ENCODE peak calls at places on chromosomes 7 and 10, in eight cellular contexts. K is spleen; P is tibial artery; J is HepG2; A is fibroblast of mammary gland; D is CD8-positive, alpha-beta T cell; G is lower leg skin; Z is transverse colon. E is an unnamed sample.

GRCh38 chr7:5697754-5698487 is 83.5 kb downstream of the RNF216 start:
- DNase-seq in A (no peak), G (no peak), J (no peak), K (no peak), Z (no peak), D (no peak), P (no peak), E (no peak)

GRCh38 chr10:104612577-104613205 is 28.4 kb upstream of the SORCS3 start:
- DNase-seq in K (no peak), G (no peak), P (no peak), Z (no peak), J (no peak), A (peak; percentile 5), D (no peak), E (no peak)

GRCh38 chr7:44213872-44214595 is 13.3 kb downstream of the YKT6 start:
- DNase-seq in K (no peak), P (no peak), D (no peak), J (peak; percentile 56), A (peak; percentile 52), G (no peak), Z (no peak), E (no peak)

GRCh38 chr7:134882481-134882880 is 103.0 kb downstream of the CALD1 start:
- DNase-seq in G (no peak), P (no peak), K (no peak), A (no peak), D (no peak), Z (no peak), J (no peak), E (no peak)

GRCh38 chr7:67019562-67020390 is 23.1 kb downstream of the TYW1 start:
- DNase-seq in Z (no peak), K (no peak), D (no peak), P (no peak), G (no peak), J (no peak), A (peak; percentile 40), E (no peak)

GRCh38 chr7:70071786-70072185 is 473.5 kb downstream of the AUTS2 start:
- DNase-seq in J (no peak), D (no peak), P (no peak), G (no peak), K (no peak), A (no peak), Z (no peak), E (no peak)

GRCh38 chr10:58050575-58050974 is 217.1 kb downstream of the IPMK start:
- DNase-seq in D (no peak), Z (no peak), K (no peak), J (no peak), A (no peak), G (no peak), P (no peak), E (no peak)

GRCh38 chr7:34060548-34060947 is 155.2 kb downstream of the BMPER start:
- DNase-seq in K (no peak), Z (no peak), A (peak; percentile 79), P (no peak), J (no peak), G (no peak), D (no peak), E (no peak)

GRCh38 chr10:132722980-132723970 is 62.7 kb downstream of the NKX6-2 start:
- DNase-seq in G (no peak), P (no peak), D (no peak), J (no peak), A (no peak), K (no peak), Z (no peak), E (no peak)

GRCh38 chr10:132149917-132150316 is 36.8 kb upstream of the DPYSL4 start:
- DNase-seq in A (no peak), J (no peak), Z (no peak), K (no peak), G (no peak), D (no peak), P (no peak), E (no peak)

GRCh38 chr7:8380130-8380529 is 53.3 kb upstream of the NXPH1 start:
- DNase-seq in K (no peak), D (no peak), J (no peak), A (no peak), G (no peak), P (no peak), Z (no peak), E (no peak)
- TF ChIP-seq CTCF in K (no peak), D (no peak), J (no peak), A (no peak), G (no peak), P (no peak), Z (no peak), E (no peak)

DNA sequence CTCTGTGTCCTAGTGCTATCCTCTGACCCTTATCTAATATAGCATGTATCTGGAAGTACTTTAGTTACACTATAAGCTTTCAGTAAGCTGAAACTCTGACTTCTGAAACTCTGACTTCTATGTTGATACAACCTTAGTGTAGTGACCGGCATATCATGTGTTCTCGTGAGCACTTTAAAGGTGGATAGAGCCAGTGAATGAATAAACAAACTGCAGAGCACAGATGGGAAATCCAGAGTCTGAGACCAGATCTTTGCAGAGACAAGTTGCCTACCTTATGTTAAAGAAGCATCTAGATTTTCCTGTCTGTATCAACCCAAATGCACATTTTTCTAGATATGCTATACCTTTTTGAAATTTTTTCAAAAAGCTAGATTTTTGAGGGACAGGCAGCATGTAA is 3.5 kb downstream of the ACTA2 start:
- DNase-seq in A (no peak), J (no peak), G (no peak), P (no peak), D (no peak), K (no peak), Z (no peak), E (no peak)
- H3K4me3 ChIP-seq in A (no peak overlapping the region), J (no peak overlapping the region), G (no peak overlapping the region), P (peak overlapping the region; percentile 68), D (no peak overlapping the region), K (peak overlapping the region; percentile 30), Z (peak overlapping the region; percentile 35), E (no peak overlapping the region)

GRCh38 chr10:86585726-86586048 is 64.1 kb upstream of the WAPL start:
- DNase-seq in A (no peak), D (no peak), J (no peak), G (no peak), Z (no peak), K (no peak), P (no peak), E (no peak)

GRCh38 chr10:86585037-86585725 is 63.6 kb upstream of the WAPL start:
- DNase-seq in A (peak; percentile 59), K (peak; percentile 91), Z (peak; percentile 76), J (peak; percentile 57), P (peak; percentile 42), G (peak; percentile 38), D (peak; percentile 64), E (no peak)

GRCh38 chr10:86586516-86586915 is 64.9 kb upstream of the WAPL start:
- DNase-seq in Z (no peak), P (no peak), G (no peak), D (no peak), K (no peak), J (no peak), A (no peak), E (no peak)

GRCh38 chr10:86580549-86580886 is 58.9 kb upstream of the WAPL start:
- DNase-seq in P (no peak), G (no peak), Z (no peak), D (no peak), A (no peak), K (no peak), J (no peak), E (no peak)

DNA sequence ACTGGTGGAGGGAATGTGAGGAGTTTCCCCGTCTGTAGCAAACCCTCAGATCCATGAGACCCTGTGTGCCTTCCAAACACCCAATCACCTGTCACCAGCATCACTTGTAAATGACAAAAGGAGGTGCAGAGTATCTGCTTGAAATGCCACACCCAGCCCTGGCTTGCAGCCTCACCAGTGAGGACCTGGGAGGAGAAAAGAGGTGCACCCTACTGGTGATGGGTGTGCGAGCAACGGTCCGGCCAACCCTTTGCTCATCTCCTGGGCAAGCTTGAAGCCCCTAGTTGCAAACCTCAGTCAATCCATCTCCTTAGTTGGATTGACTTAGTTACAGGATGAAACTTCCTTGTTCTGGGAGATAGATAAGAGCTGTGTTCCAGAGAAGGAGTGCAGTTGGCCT is 62.4 kb upstream of the WAPL start:
- DNase-seq in Z (no peak), D (no peak), G (no peak), J (peak; percentile 24), A (no peak), K (no peak), P (no peak), E (no peak)
- TF ChIP-seq CTCF in Z (no peak), D (no peak), G (no peak), J (peak; percentile 65), A (peak; percentile 1), K (no peak), P (no peak), E (peak; percentile 31)

GRCh38 chr7:103989200-103989784 is at the start of gene RELN:
- DNase-seq in D (no peak), G (no peak), K (no peak), J (peak; percentile 48), A (peak; percentile 14), Z (no peak), P (no peak), E (no peak)

GRCh38 chr7:103991406-103991805 is 1.9 kb upstream of the RELN start:
- DNase-seq in J (no peak), A (no peak), K (no peak), D (no peak), G (no peak), P (no peak), Z (no peak), E (no peak)

GRCh38 chr7:103990991-103991390 is 1.5 kb upstream of the RELN start:
- DNase-seq in P (no peak), Z (no peak), K (no peak), A (no peak), G (no peak), D (no peak), J (peak; percentile 16), E (no peak)

GRCh38 chr7:103988468-103989199 is 824 bp downstream of the RELN start:
- DNase-seq in K (no peak), Z (no peak), G (no peak), D (no peak), J (peak; percentile 8), P (no peak), A (no peak), E (no peak)

GRCh38 chr7:103989785-103990775 is 622 bp upstream of the RELN start:
- DNase-seq in Z (no peak), P (no peak), A (peak; percentile 38), G (no peak), D (no peak), J (peak; percentile 59), K (no peak), E (no peak)
- H3K4me3 ChIP-seq in Z (peak overlapping the region; percentile 27), P (peak overlapping the region; percentile 44), A (peak overlapping the region; percentile 46), G (peak overlapping the region; percentile 33), D (no peak overlapping the region), J (peak overlapping the region; percentile 61), K (peak overlapping the region; percentile 56), E (peak overlapping the region; percentile 59)

DNA sequence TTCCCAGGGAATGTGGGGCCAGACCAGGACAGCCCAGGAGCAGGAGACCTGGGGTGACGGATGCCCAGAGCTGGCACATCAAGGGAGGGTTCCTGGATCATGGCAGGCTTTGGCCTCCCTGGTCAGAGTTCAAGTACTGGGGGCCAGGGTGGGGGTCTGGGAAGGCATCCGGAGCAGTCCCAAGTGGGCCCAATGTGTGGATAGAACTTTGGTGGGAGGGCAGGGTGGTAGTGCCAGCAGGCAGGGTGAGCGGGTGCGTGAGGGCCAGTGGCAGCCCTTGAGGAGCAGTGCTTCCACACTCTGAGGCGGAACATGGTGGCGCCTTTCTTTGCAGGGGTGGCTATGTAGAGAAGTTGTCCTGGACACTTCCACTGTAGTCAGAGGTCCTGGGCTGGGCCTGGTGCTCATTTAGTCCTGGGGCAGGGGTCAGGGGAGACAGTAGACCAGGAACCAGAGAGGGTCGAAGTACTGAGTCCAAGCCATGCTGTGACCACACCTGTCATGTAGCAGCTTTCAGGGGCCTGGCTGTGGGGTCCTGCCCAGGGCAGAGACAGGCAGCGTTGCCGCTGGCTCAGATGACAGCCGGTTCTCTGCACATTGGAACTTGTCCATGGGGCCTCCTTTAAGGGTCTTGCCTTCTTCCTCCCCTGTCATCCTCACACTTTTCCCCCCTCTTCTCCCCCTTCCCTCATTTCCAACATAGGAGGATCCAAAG is 22.2 kb upstream of the CSGALNACT2 start:
- DNase-seq in D (no peak), J (no peak), P (no peak), G (no peak), K (peak; percentile 68), A (no peak), Z (no peak), E (no peak)
- TF ChIP-seq CTCF in D (no peak), J (no peak), P (no peak), G (no peak), K (no peak), A (no peak), Z (no peak), E (no peak)